ENCODE peak calls at places on chromosomes 4 and X, in five cellular contexts. X is HCT116, T is psoas muscle, C is mammary epithelial cell, H is upper lobe of right lung. G is an unnamed sample.

GRCh38 chr4:140150636-140150885 is 3.4 kb downstream of the MAML3 start:
- DNase-seq in X (no peak), T (no peak), C (peak; percentile 80), H (no peak), G (no peak)

GRCh38 chr4:22695917-22696316 is 3.2 kb downstream of the GBA3 start:
- DNase-seq in X (no peak), T (no peak), C (no peak), H (no peak), G (no peak)

GRCh38 chr4:150971901-150972300 is 43.2 kb downstream of the LRBA start:
- DNase-seq in X (no peak), T (no peak), C (no peak), H (no peak), G (no peak)

GRCh38 chr4:21864686-21865085 is 83.9 kb downstream of the KCNIP4 start:
- DNase-seq in X (no peak), T (no peak), C (no peak), H (no peak), G (no peak)

GRCh38 chr4:163233321-163233720 is 66.6 kb upstream of the NAF1 start:
- DNase-seq in X (no peak), T (no peak), C (no peak), H (no peak), G (peak; percentile 69)

GRCh38 chr4:181008164-181008563 is 1235.0 kb upstream of the TENM3 start:
- DNase-seq in X (no peak), T (no peak), C (peak; percentile 5), H (no peak), G (no peak)

GRCh38 chr4:835148-836002 is 9.4 kb upstream of the CPLX1 start:
- DNase-seq in X (no peak), T (peak; percentile 11), C (no peak), H (peak; percentile 74), G (no peak)

GRCh38 chr4:2046031-2046961 is 12.8 kb upstream of the NAT8L start:
- DNase-seq in X (no peak), T (no peak), C (no peak), H (peak; percentile 45), G (no peak)

GRCh38 chr4:1608821-1609500 is 75.2 kb downstream of the FAM53A start:
- DNase-seq in X (no peak), T (no peak), C (no peak), H (peak; percentile 47), G (no peak)

GRCh38 chr4:13627185-13627605 is 330 bp downstream of the BOD1L1 start:
- DNase-seq in X (no peak), T (peak; percentile 27), C (no peak), H (peak; percentile 69), G (no peak)

GRCh38 chrX:64394874-64395567 is at the start of gene MTMR8:
- DNase-seq in X (peak; percentile 41), T (peak; percentile 68), C (peak; percentile 62), H (peak; percentile 84), G (peak; percentile 63)

DNA sequence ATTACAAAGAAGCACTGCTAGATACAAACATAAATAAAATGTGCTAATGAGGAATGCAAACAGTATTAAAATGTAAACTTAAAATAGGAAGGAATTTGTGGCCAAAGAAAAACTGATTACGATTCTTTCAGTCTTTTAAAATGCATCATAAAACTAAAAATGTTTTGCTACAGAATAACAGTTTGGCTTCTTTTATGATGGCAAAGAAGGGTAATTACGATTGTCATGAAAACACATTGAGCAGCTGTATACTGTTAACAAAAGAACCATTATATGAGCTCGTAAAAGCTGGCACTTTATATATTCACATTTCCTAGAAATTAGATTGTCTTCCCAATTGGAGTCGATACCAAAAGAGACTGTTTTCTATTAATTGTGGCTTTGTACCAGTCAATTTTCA is 290.4 kb downstream of the NR3C2 start:
- DNase-seq in X (no peak), T (no peak), C (no peak), H (no peak), G (no peak)
- TF ChIP-seq CTCF in X (no peak), T (no peak), C (no peak), H (no peak), G (no peak)

GRCh38 chrX:9682456-9682855 is 83.2 kb downstream of the GPR143 start:
- DNase-seq in X (no peak), T (no peak), C (no peak), H (no peak), G (no peak)

GRCh38 chrX:9682861-9683260 is 82.8 kb downstream of the GPR143 start:
- DNase-seq in X (no peak), T (no peak), C (no peak), H (no peak), G (no peak)

GRCh38 chrX:9681011-9681410 is 84.6 kb downstream of the GPR143 start:
- DNase-seq in X (no peak), T (no peak), C (no peak), H (no peak), G (no peak)

GRCh38 chrX:9683350-9683749 is 82.3 kb downstream of the GPR143 start:
- DNase-seq in X (no peak), T (no peak), C (no peak), H (no peak), G (no peak)

DNA sequence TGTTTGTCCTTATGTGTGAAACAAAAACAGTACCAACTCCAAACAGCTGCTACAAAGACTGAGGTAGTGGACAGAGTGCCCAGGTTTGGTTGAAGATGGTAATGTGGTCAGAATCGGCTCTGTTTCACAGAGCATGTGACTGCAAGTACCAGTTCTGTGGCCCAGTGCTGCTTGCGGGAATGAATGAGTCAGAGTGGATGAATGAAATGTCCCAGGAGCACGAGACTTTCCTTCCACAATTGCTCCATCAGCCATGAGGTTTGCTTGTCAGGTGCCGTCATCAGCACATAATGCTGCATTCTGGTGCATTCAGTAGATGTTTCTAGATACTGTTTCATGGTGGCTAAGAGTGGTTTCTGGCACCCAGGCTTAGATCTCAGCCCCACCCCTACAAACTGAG is 84.2 kb downstream of the GPR143 start:
- DNase-seq in X (no peak), T (no peak), C (no peak), H (no peak), G (peak; percentile 61)
- H3K4me3 ChIP-seq in X (no peak overlapping the region), T (no peak overlapping the region), C (no peak overlapping the region), H (no peak overlapping the region), G (no peak overlapping the region)

GRCh38 chrX:135713795-135714194 is 356 bp downstream of the CT45A1 start:
- DNase-seq in X (no peak), T (no peak), C (no peak), H (no peak), G (no peak)

GRCh38 chrX:135707880-135708279 is 5.6 kb upstream of the CT45A1 start:
- DNase-seq in X (peak; percentile 16), T (no peak), C (no peak), H (no peak), G (no peak)
- TF ChIP-seq CTCF in X (peak; percentile 67), T (no peak), C (peak; percentile 32), H (peak; percentile 29), G (no peak)

GRCh38 chr4:189206953-189207352 is 733.7 kb upstream of the FRG1 start:
- DNase-seq in X (no peak), T (no peak), C (no peak), H (no peak), G (no peak)

GRCh38 chr4:189200346-189200745 is 740.3 kb upstream of the FRG1 start:
- DNase-seq in X (no peak), T (no peak), C (no peak), H (no peak), G (no peak)

GRCh38 chr4:189202182-189202868 is 738.3 kb upstream of the FRG1 start:
- DNase-seq in X (peak; percentile 28), T (peak; percentile 73), C (peak; percentile 59), H (peak; percentile 77), G (peak; percentile 72)

GRCh38 chr4:189204616-189205015 is 736.1 kb upstream of the FRG1 start:
- DNase-seq in X (no peak), T (no peak), C (no peak), H (no peak), G (no peak)

GRCh38 chr4:189202869-189203271 is 737.8 kb upstream of the FRG1 start:
- DNase-seq in X (no peak), T (no peak), C (peak; percentile 19), H (no peak), G (peak; percentile 68)
- H3K4me3 ChIP-seq in X (no peak overlapping the region), T (no peak overlapping the region), C (no peak overlapping the region), H (no peak overlapping the region), G (peak overlapping the region; percentile 24)

GRCh38 chrX:56284269-56284668 is 52.1 kb downstream of the KLF8 start:
- DNase-seq in X (no peak), T (no peak), C (no peak), H (no peak), G (no peak)

GRCh38 chrX:56279869-56280268 is 47.7 kb downstream of the KLF8 start:
- DNase-seq in X (no peak), T (no peak), C (no peak), H (no peak), G (no peak)

DNA sequence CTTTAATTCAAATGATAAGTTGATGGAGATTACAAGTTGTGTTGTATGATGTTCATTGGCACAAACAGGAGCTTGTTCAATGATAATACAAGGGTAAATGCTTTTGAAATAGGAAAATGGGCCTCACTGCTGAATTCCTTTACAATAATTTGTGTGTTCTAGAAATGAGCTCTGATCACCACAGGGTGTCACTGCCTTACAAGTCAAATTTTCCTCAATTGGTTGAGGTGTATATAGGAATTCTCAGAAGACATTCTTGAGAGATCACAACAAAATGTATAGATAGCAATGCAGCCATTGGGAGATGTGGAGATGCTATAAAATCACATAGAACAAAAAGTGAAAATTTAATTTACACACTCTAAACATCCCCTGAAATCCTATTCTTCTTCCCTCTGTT is 49.6 kb downstream of the KLF8 start:
- DNase-seq in X (peak; percentile 3), T (no peak), C (peak; percentile 5), H (no peak), G (peak; percentile 29)
- TF ChIP-seq CTCF in X (peak; percentile 7), T (peak; percentile 21), C (peak; percentile 15), H (no peak), G (peak; percentile 33)

DNA sequence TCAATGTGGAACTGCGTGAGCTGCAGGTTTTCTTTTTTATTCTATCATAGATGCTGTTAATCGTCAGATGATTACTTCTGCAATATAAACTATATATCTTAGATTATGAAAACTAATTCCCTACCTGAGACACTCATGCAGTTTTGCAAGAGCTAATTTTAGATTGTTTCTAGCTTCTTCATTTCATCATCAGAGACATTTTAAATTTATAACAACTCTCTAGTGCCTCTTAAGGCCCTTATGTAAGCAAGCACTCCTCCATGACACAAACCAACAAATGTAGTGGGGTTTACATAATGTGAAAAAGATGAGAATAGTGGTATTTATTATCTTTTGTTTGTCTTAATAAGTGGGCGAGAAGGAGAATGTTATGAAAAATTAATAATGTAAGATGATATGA is 170.2 kb upstream of the ETNPPL start:
- DNase-seq in X (no peak), T (no peak), C (no peak), H (no peak), G (no peak)
- H3K4me3 ChIP-seq in X (no peak overlapping the region), T (no peak overlapping the region), C (no peak overlapping the region), H (no peak overlapping the region), G (no peak overlapping the region)

GRCh38 chrX:9842541-9842940 is 56.3 kb downstream of the SHROOM2 start:
- DNase-seq in X (no peak), T (no peak), C (no peak), H (no peak), G (no peak)
- TF ChIP-seq CTCF in X (no peak), T (no peak), C (no peak), H (no peak), G (no peak)

GRCh38 chr4:55887594-55887993 is 34.1 kb downstream of the EXOC1 start:
- DNase-seq in X (no peak), T (no peak), C (no peak), H (no peak), G (no peak)
- H3K4me3 ChIP-seq in X (no peak overlapping the region), T (no peak overlapping the region), C (no peak overlapping the region), H (no peak overlapping the region), G (no peak overlapping the region)